ENCODE peak calls at places on chromosomes 7 and 10, in seven cellular contexts. L is mesenchymal stem cell, Y is IMR-90, B is neuronal stem cell, F is trophoblast cell, I is H1, P is H9. X is an unnamed sample. For H3K4me1, the result is how much of the 10 kb centered on the place peaks cover.

GRCh38 chr7:131544449-131545425 is 11.7 kb downstream of the PODXL start:
- DNase-seq in L (peak), Y (peak), B (no peak), F (no peak), I (no peak), P (no peak), X (peak)

GRCh38 chr10:97842658-97843295 is 6.9 kb upstream of the GOLGA7B start:
- DNase-seq in L (no peak), Y (no peak), B (no peak), F (no peak), I (no peak), P (no peak), X (no peak)

GRCh38 chr7:48299580-48300169 is 128.4 kb downstream of the ABCA13 start:
- DNase-seq in L (peak), Y (peak), B (peak), F (peak), I (no peak), P (peak), X (peak)

GRCh38 chr10:72821606-72822005 is 71.9 kb upstream of the OIT3 start:
- DNase-seq in L (no peak), Y (peak), B (no peak), F (no peak), I (no peak), P (no peak), X (no peak)

GRCh38 chr10:109429956-109430760 is 493.2 kb downstream of the XPNPEP1 start:
- DNase-seq in L (peak), Y (peak), B (no peak), F (no peak), I (no peak), P (no peak), X (no peak)

GRCh38 chr7:143305423-143306070 is 10.4 kb upstream of the CLCN1 start:
- DNase-seq in L (peak), Y (peak), B (no peak), F (peak), I (no peak), P (peak), X (peak)

GRCh38 chr7:3649250-3649649 is 348.2 kb downstream of the SDK1 start:
- DNase-seq in L (peak), Y (peak), B (no peak), F (no peak), I (no peak), P (no peak), X (peak)

GRCh38 chr7:45100761-45101480 is 10.6 kb downstream of the TBRG4 start:
- DNase-seq in L (no peak), Y (no peak), B (no peak), F (no peak), I (no peak), P (no peak), X (no peak)

GRCh38 chr7:36875794-36876193 is 151.5 kb upstream of the AOAH start:
- DNase-seq in L (no peak), Y (no peak), B (peak), F (no peak), I (no peak), P (no peak), X (peak)

GRCh38 chr10:6151087-6151977 is 51.4 kb upstream of the PFKFB3 start:
- DNase-seq in L (peak), Y (peak), B (no peak), F (peak), I (peak), P (peak), X (peak)

GRCh38 chr10:134205-134742 is 981 bp upstream of the ZMYND11 start:
- DNase-seq in L (no peak), Y (peak), B (peak), F (peak), I (no peak), P (no peak), X (peak)

GRCh38 chr10:76581685-76582084 is 1055.9 kb downstream of the KCNMA1 start:
- DNase-seq in L (no peak), Y (no peak), B (no peak), F (no peak), I (no peak), P (no peak), X (no peak)

GRCh38 chr7:149826344-149827088 is 11.7 kb upstream of the ZNF862 start:
- DNase-seq in L (no peak), Y (no peak), B (no peak), F (no peak), I (no peak), P (no peak), X (no peak)

GRCh38 chr7:116305485-116306408 is 95.4 kb downstream of the TES start:
- DNase-seq in L (peak), Y (peak), B (no peak), F (peak), I (no peak), P (no peak), X (peak)

GRCh38 chr10:43234471-43235041 is 32.3 kb downstream of the RASGEF1A start:
- DNase-seq in L (no peak), Y (no peak), B (no peak), F (no peak), I (no peak), P (peak), X (no peak)

GRCh38 chr7:151280388-151281019 is 32.0 kb upstream of the SMARCD3 start:
- DNase-seq in L (no peak), Y (no peak), B (no peak), F (no peak), I (no peak), P (no peak), X (no peak)

GRCh38 chr10:76298329-76298728 is 866.9 kb downstream of the LRMDA start:
- DNase-seq in L (no peak), Y (no peak), B (no peak), F (no peak), I (no peak), P (no peak), X (no peak)

GRCh38 chr10:29102233-29102632 is 186.6 kb upstream of the LYZL1 start:
- DNase-seq in L (peak), Y (no peak), B (no peak), F (no peak), I (no peak), P (no peak), X (no peak)

GRCh38 chr7:110786576-110786975 is 304.4 kb upstream of the LRRN3 start:
- DNase-seq in L (no peak), Y (no peak), B (no peak), F (no peak), I (no peak), P (no peak), X (no peak)

GRCh38 chr10:62527019-62527827 is 153.1 kb downstream of the ZNF365 start:
- DNase-seq in L (no peak), Y (no peak), B (no peak), F (no peak), I (no peak), P (no peak), X (no peak)

GRCh38 chr10:3781458-3782098 is 3.4 kb downstream of the KLF6 start:
- DNase-seq in L (peak), Y (peak), B (no peak), F (peak), I (no peak), P (peak), X (peak)

GRCh38 chr7:24714676-24715010 is 42.6 kb downstream of the GSDME start:
- DNase-seq in L (no peak), Y (no peak), B (no peak), F (no peak), I (no peak), P (no peak), X (no peak)

GRCh38 chr7:92260248-92260781 is 14.5 kb downstream of the ANKIB1 start:
- DNase-seq in L (peak), Y (peak), B (no peak), F (peak), I (no peak), P (no peak), X (peak)

GRCh38 chr10:71393841-71394475 is 2.8 kb upstream of the CDH23 start:
- DNase-seq in L (no peak), Y (no peak), B (no peak), F (no peak), I (no peak), P (peak), X (no peak)

GRCh38 chr10:114199239-114199638 is 20.1 kb downstream of the TDRD1 start:
- DNase-seq in L (no peak), Y (no peak), B (no peak), F (no peak), I (no peak), P (no peak), X (no peak)

GRCh38 chr7:105519353-105519752 is 2.7 kb downstream of the PUS7 start:
- DNase-seq in L (peak), Y (peak), B (no peak), F (no peak), I (no peak), P (no peak), X (no peak)

GRCh38 chr7:73717991-73718405 is 1.5 kb downstream of the STX1A start:
- DNase-seq in L (peak), Y (peak), B (no peak), F (peak), I (no peak), P (no peak), X (no peak)

GRCh38 chr10:28365840-28366239 is 63.0 kb upstream of the MPP7 start:
- DNase-seq in L (no peak), Y (no peak), B (no peak), F (no peak), I (no peak), P (no peak), X (no peak)

GRCh38 chr7:83259064-83259463 is 96.4 kb upstream of the PCLO start:
- DNase-seq in L (no peak), Y (no peak), B (no peak), F (no peak), I (no peak), P (no peak), X (no peak)

GRCh38 chr10:50392966-50393718 is 141.8 kb upstream of the ASAH2 start:
- DNase-seq in L (peak), Y (no peak), B (no peak), F (no peak), I (no peak), P (no peak), X (no peak)

GRCh38 chr7:21278944-21279343 is 148.9 kb upstream of the SP4 start:
- DNase-seq in L (no peak), Y (no peak), B (no peak), F (no peak), I (no peak), P (no peak), X (no peak)

GRCh38 chr10:14822879-14823755 is 14.7 kb downstream of the CDNF start:
- DNase-seq in L (peak), Y (peak), B (peak), F (peak), I (no peak), P (no peak), X (peak)

GRCh38 chr10:132186488-132187413 is at the start of gene DPYSL4:
- DNase-seq in L (no peak), Y (no peak), B (no peak), F (no peak), I (no peak), P (no peak), X (no peak)

GRCh38 chr7:76302299-76303056 is at the start of gene HSPB1:
- DNase-seq in L (peak), Y (peak), B (peak), F (peak), I (no peak), P (peak), X (peak)

DNA sequence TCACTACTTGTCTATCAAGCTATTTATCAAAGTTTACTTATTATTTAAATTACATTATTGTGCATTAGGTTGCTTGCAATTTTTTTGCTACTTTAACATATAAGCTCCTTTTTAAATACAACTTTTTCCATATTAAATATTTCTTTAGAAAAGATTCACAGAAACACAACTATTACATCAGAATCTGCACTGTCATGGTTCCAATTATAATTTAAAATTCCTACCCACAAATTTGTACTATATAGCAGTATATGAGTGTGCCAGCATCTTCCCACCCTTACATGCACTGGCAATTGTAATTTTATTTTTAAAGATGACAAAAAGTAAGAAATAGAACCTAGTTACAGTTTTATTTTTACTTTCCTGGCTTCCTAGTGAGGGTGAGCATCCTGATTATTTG is 15.8 kb downstream of the MINDY3 start:
- DNase-seq in L (no peak), Y (no peak), B (no peak), F (no peak), I (no peak), P (no peak), X (no peak)
- H3K4ac ChIP-seq in L (no peak), Y (no peak), B (no peak), F (no peak), I (no peak), P (no peak), X (no peak)

DNA sequence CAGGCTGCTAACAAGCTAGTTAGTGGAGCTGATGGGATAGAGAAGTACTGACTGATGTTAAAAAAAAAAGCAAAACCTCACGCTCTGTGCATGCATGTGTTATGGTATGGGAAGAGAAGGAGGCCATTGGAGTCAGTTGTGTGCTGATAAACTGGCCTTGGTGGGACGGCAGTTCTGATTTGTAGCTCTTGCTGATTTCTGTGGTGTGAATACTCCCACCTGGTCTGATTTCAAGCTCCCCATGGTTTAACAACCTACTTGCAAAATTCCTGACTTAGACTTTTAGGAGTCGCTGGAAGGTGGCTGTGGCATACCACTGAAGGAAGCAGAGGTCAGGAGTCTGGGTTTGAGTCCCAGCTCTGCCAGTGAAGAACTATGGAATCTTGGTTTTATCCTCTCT is 15.2 kb downstream of the CAMK1D start:
- DNase-seq in L (no peak), Y (no peak), B (no peak), F (no peak), I (no peak), P (no peak), X (peak)
- H3K4me1 ChIP-seq in L (under half), Y (under half), B (under half), F (under half), I (under half), P (under half), X (under half)

GRCh38 chr10:21702633-21703111 is 168.6 kb downstream of the MLLT10 start:
- DNase-seq in L (no peak), Y (no peak), B (no peak), F (no peak), I (no peak), P (no peak), X (no peak)
- H3K23ac ChIP-seq in L (no peak), Y (no peak), B (no peak), F (no peak), I (no peak), P (no peak), X (no peak)

GRCh38 chr7:118855290-118855689 is 630.8 kb downstream of the ANKRD7 start:
- DNase-seq in L (no peak), Y (no peak), B (no peak), F (no peak), I (no peak), P (no peak), X (peak)
- H3K4ac ChIP-seq in L (no peak), Y (no peak), B (no peak), F (no peak), I (no peak), P (no peak), X (no peak)

DNA sequence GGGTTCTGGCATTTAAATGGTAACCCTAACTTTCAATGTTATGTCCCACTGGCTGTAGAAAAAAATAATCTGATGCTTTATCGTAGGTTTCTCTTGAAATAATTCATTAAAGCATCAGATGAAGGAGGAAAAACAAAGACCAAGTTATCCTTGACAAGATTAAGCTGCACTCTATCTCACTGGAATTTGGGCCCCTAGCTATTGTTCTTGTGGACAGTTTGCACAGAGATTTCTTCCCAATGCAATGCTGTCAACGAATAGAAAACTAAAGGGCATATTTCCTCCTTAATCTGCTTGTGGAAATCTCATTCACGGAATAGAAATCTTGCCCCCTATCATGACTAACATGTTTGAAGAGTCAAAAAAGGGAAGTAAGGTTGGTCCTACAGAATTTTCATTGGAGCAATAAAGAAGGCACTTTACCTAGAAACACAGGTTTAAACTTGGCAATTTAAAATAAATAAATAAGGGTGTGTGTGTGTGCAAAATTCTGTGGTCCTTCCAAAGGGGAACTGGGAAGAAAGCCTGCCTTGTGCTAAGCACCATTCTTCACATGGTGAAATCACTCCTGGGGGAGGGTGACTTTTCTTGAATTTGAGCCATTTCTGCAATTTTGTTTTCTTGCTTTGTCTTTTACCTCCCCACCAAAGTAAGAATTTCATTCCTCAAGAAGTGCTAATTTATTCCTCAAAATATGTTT is 242.8 kb downstream of the GLI3 start:
- DNase-seq in L (no peak), Y (no peak), B (no peak), F (no peak), I (no peak), P (no peak), X (no peak)
- H3K4me1 ChIP-seq in L (under half), Y (under half), B (under half), F (under half), I (under half), P (under half), X (under half)

GRCh38 chr7:155038335-155038734 is 31.8 kb upstream of the HTR5A start:
- DNase-seq in L (no peak), Y (no peak), B (no peak), F (no peak), I (no peak), P (no peak), X (no peak)

GRCh38 chr7:155043756-155044155 is 26.4 kb upstream of the HTR5A start:
- DNase-seq in L (no peak), Y (no peak), B (no peak), F (no peak), I (no peak), P (peak), X (no peak)
- H3K23ac ChIP-seq in L (no peak), Y (no peak), B (no peak), F (no peak), I (no peak), P (no peak), X (no peak)

X was measured in mesendoderm.